ENCODE peak calls at places on chromosome 5, in seven cellular contexts. One of them, this sample, is unnamed.

GRCh38 chr5:108508976-108509375 is 127.1 kb upstream of the FBXL17 start:
- DNase-seq in omental fat pad: no peak
- DNase-seq in T-cell: no peak
- DNase-seq in NCI-H1417: no peak
- DNase-seq in skeletal muscle cell: no peak
- DNase-seq in OCI-LY7: no peak
- DNase-seq in stimulated activated CD4-positive, alpha-beta T cell treated with anti-CD3 and anti-CD28 coated beads, Interleukin-2, amount 100 ng/mL, for 48 hours: no peak
- DNase-seq in this sample: no peak

GRCh38 chr5:90479611-90480385 is 5.1 kb downstream of the POLR3G start:
- DNase-seq in omental fat pad: no peak
- DNase-seq in T-cell: no peak
- DNase-seq in NCI-H1417: no peak
- DNase-seq in skeletal muscle cell: no peak
- DNase-seq in OCI-LY7: no peak
- DNase-seq in stimulated activated CD4-positive, alpha-beta T cell treated with anti-CD3 and anti-CD28 coated beads, Interleukin-2, amount 100 ng/mL, for 48 hours: no peak
- DNase-seq in this sample: no peak

GRCh38 chr5:96633820-96634219 is 28.4 kb upstream of the CAST start:
- DNase-seq in omental fat pad: no peak
- DNase-seq in T-cell: no peak
- DNase-seq in NCI-H1417: no peak
- DNase-seq in skeletal muscle cell: no peak
- DNase-seq in OCI-LY7: no peak
- DNase-seq in stimulated activated CD4-positive, alpha-beta T cell treated with anti-CD3 and anti-CD28 coated beads, Interleukin-2, amount 100 ng/mL, for 48 hours: no peak
- DNase-seq in this sample: no peak

GRCh38 chr5:74765201-74765600 is 1.7 kb downstream of the GFM2 start:
- DNase-seq in omental fat pad: no peak
- DNase-seq in T-cell: no peak
- DNase-seq in NCI-H1417: no peak
- DNase-seq in skeletal muscle cell: no peak
- DNase-seq in OCI-LY7: no peak
- DNase-seq in stimulated activated CD4-positive, alpha-beta T cell treated with anti-CD3 and anti-CD28 coated beads, Interleukin-2, amount 100 ng/mL, for 48 hours: no peak
- DNase-seq in this sample: no peak

GRCh38 chr5:55982957-55983381 is 11.8 kb downstream of the IL6ST start:
- DNase-seq in omental fat pad: no peak
- DNase-seq in T-cell: no peak
- DNase-seq in NCI-H1417: no peak
- DNase-seq in skeletal muscle cell: no peak
- DNase-seq in OCI-LY7: no peak
- DNase-seq in stimulated activated CD4-positive, alpha-beta T cell treated with anti-CD3 and anti-CD28 coated beads, Interleukin-2, amount 100 ng/mL, for 48 hours: no peak
- DNase-seq in this sample: no peak

GRCh38 chr5:82367930-82368329 is 89.8 kb upstream of the RPS23 start:
- DNase-seq in omental fat pad: no peak
- DNase-seq in T-cell: no peak
- DNase-seq in NCI-H1417: no peak
- DNase-seq in skeletal muscle cell: no peak
- DNase-seq in OCI-LY7: no peak
- DNase-seq in stimulated activated CD4-positive, alpha-beta T cell treated with anti-CD3 and anti-CD28 coated beads, Interleukin-2, amount 100 ng/mL, for 48 hours: no peak
- DNase-seq in this sample: no peak

GRCh38 chr5:79853676-79854418 is 137.2 kb downstream of the MTX3 start:
- DNase-seq in omental fat pad: no peak
- DNase-seq in T-cell: no peak
- DNase-seq in NCI-H1417: no peak
- DNase-seq in skeletal muscle cell: no peak
- DNase-seq in OCI-LY7: no peak
- DNase-seq in stimulated activated CD4-positive, alpha-beta T cell treated with anti-CD3 and anti-CD28 coated beads, Interleukin-2, amount 100 ng/mL, for 48 hours: peak; percentile 10
- DNase-seq in this sample: no peak

GRCh38 chr5:157596449-157596848 is 20.9 kb upstream of the ADAM19 start:
- DNase-seq in omental fat pad: no peak
- DNase-seq in T-cell: no peak
- DNase-seq in NCI-H1417: no peak
- DNase-seq in skeletal muscle cell: no peak
- DNase-seq in OCI-LY7: peak; percentile 94
- DNase-seq in stimulated activated CD4-positive, alpha-beta T cell treated with anti-CD3 and anti-CD28 coated beads, Interleukin-2, amount 100 ng/mL, for 48 hours: peak; percentile 43
- DNase-seq in this sample: no peak

GRCh38 chr5:125536582-125536981 is 790.1 kb upstream of the ZNF608 start:
- DNase-seq in omental fat pad: no peak
- DNase-seq in T-cell: no peak
- DNase-seq in NCI-H1417: no peak
- DNase-seq in skeletal muscle cell: no peak
- DNase-seq in OCI-LY7: no peak
- DNase-seq in stimulated activated CD4-positive, alpha-beta T cell treated with anti-CD3 and anti-CD28 coated beads, Interleukin-2, amount 100 ng/mL, for 48 hours: no peak
- DNase-seq in this sample: no peak

GRCh38 chr5:53151713-53152458 is 42.3 kb upstream of the MOCS2 start:
- DNase-seq in omental fat pad: peak; percentile 30
- DNase-seq in T-cell: no peak
- DNase-seq in NCI-H1417: no peak
- DNase-seq in skeletal muscle cell: peak; percentile 77
- DNase-seq in OCI-LY7: no peak
- DNase-seq in stimulated activated CD4-positive, alpha-beta T cell treated with anti-CD3 and anti-CD28 coated beads, Interleukin-2, amount 100 ng/mL, for 48 hours: no peak
- DNase-seq in this sample: no peak

GRCh38 chr5:171397190-171397589 is 9.5 kb downstream of the NPM1 start:
- DNase-seq in omental fat pad: no peak
- DNase-seq in T-cell: no peak
- DNase-seq in NCI-H1417: no peak
- DNase-seq in skeletal muscle cell: no peak
- DNase-seq in OCI-LY7: no peak
- DNase-seq in stimulated activated CD4-positive, alpha-beta T cell treated with anti-CD3 and anti-CD28 coated beads, Interleukin-2, amount 100 ng/mL, for 48 hours: no peak
- DNase-seq in this sample: no peak

GRCh38 chr5:36854402-36855140 is 22.0 kb upstream of the NIPBL start:
- DNase-seq in omental fat pad: no peak
- DNase-seq in T-cell: no peak
- DNase-seq in NCI-H1417: no peak
- DNase-seq in skeletal muscle cell: no peak
- DNase-seq in OCI-LY7: no peak
- DNase-seq in stimulated activated CD4-positive, alpha-beta T cell treated with anti-CD3 and anti-CD28 coated beads, Interleukin-2, amount 100 ng/mL, for 48 hours: no peak
- DNase-seq in this sample: peak; percentile 49

GRCh38 chr5:136038635-136039034 is 9.8 kb downstream of the TGFBI start:
- DNase-seq in omental fat pad: no peak
- DNase-seq in T-cell: no peak
- DNase-seq in NCI-H1417: no peak
- DNase-seq in skeletal muscle cell: no peak
- DNase-seq in OCI-LY7: no peak
- DNase-seq in stimulated activated CD4-positive, alpha-beta T cell treated with anti-CD3 and anti-CD28 coated beads, Interleukin-2, amount 100 ng/mL, for 48 hours: no peak
- DNase-seq in this sample: no peak

GRCh38 chr5:56987171-56987570 is 35.2 kb upstream of the MIER3 start:
- DNase-seq in omental fat pad: no peak
- DNase-seq in T-cell: no peak
- DNase-seq in NCI-H1417: no peak
- DNase-seq in skeletal muscle cell: no peak
- DNase-seq in OCI-LY7: no peak
- DNase-seq in stimulated activated CD4-positive, alpha-beta T cell treated with anti-CD3 and anti-CD28 coated beads, Interleukin-2, amount 100 ng/mL, for 48 hours: no peak
- DNase-seq in this sample: no peak

GRCh38 chr5:82306151-82306550 is 28.0 kb upstream of the RPS23 start:
- DNase-seq in omental fat pad: no peak
- DNase-seq in T-cell: no peak
- DNase-seq in NCI-H1417: no peak
- DNase-seq in skeletal muscle cell: no peak
- DNase-seq in OCI-LY7: no peak
- DNase-seq in stimulated activated CD4-positive, alpha-beta T cell treated with anti-CD3 and anti-CD28 coated beads, Interleukin-2, amount 100 ng/mL, for 48 hours: no peak
- DNase-seq in this sample: no peak

GRCh38 chr5:2736872-2737271 is 14.6 kb downstream of the IRX2 start:
- DNase-seq in omental fat pad: no peak
- DNase-seq in T-cell: no peak
- DNase-seq in NCI-H1417: no peak
- DNase-seq in skeletal muscle cell: no peak
- DNase-seq in OCI-LY7: no peak
- DNase-seq in stimulated activated CD4-positive, alpha-beta T cell treated with anti-CD3 and anti-CD28 coated beads, Interleukin-2, amount 100 ng/mL, for 48 hours: no peak
- DNase-seq in this sample: no peak

GRCh38 chr5:156971415-156971814 is 8.4 kb upstream of the TIMD4 start:
- DNase-seq in omental fat pad: no peak
- DNase-seq in T-cell: no peak
- DNase-seq in NCI-H1417: no peak
- DNase-seq in skeletal muscle cell: no peak
- DNase-seq in OCI-LY7: no peak
- DNase-seq in stimulated activated CD4-positive, alpha-beta T cell treated with anti-CD3 and anti-CD28 coated beads, Interleukin-2, amount 100 ng/mL, for 48 hours: no peak
- DNase-seq in this sample: no peak

GRCh38 chr5:121630402-121630801 is 221.3 kb upstream of the FTMT start:
- DNase-seq in omental fat pad: no peak
- DNase-seq in T-cell: no peak
- DNase-seq in NCI-H1417: no peak
- DNase-seq in skeletal muscle cell: no peak
- DNase-seq in OCI-LY7: no peak
- DNase-seq in stimulated activated CD4-positive, alpha-beta T cell treated with anti-CD3 and anti-CD28 coated beads, Interleukin-2, amount 100 ng/mL, for 48 hours: no peak
- DNase-seq in this sample: no peak

GRCh38 chr5:171826132-171826531 is 40.5 kb downstream of the SMIM23 start:
- DNase-seq in omental fat pad: no peak
- DNase-seq in T-cell: no peak
- DNase-seq in NCI-H1417: no peak
- DNase-seq in skeletal muscle cell: no peak
- DNase-seq in OCI-LY7: no peak
- DNase-seq in stimulated activated CD4-positive, alpha-beta T cell treated with anti-CD3 and anti-CD28 coated beads, Interleukin-2, amount 100 ng/mL, for 48 hours: no peak
- DNase-seq in this sample: no peak

GRCh38 chr5:103428411-103428871 is 134.1 kb downstream of the NUDT12 start:
- DNase-seq in omental fat pad: no peak
- DNase-seq in T-cell: no peak
- DNase-seq in NCI-H1417: peak; percentile 24
- DNase-seq in skeletal muscle cell: no peak
- DNase-seq in OCI-LY7: no peak
- DNase-seq in stimulated activated CD4-positive, alpha-beta T cell treated with anti-CD3 and anti-CD28 coated beads, Interleukin-2, amount 100 ng/mL, for 48 hours: no peak
- DNase-seq in this sample: no peak

GRCh38 chr5:179311581-179311980 is 33.7 kb downstream of the ADAMTS2 start:
- DNase-seq in omental fat pad: no peak
- DNase-seq in T-cell: no peak
- DNase-seq in NCI-H1417: no peak
- DNase-seq in skeletal muscle cell: no peak
- DNase-seq in OCI-LY7: no peak
- DNase-seq in stimulated activated CD4-positive, alpha-beta T cell treated with anti-CD3 and anti-CD28 coated beads, Interleukin-2, amount 100 ng/mL, for 48 hours: no peak
- DNase-seq in this sample: no peak

GRCh38 chr5:154118832-154119442 is 71.6 kb upstream of the GALNT10 start:
- DNase-seq in omental fat pad: no peak
- DNase-seq in T-cell: no peak
- DNase-seq in NCI-H1417: peak; percentile 6
- DNase-seq in skeletal muscle cell: no peak
- DNase-seq in OCI-LY7: peak; percentile 33
- DNase-seq in stimulated activated CD4-positive, alpha-beta T cell treated with anti-CD3 and anti-CD28 coated beads, Interleukin-2, amount 100 ng/mL, for 48 hours: no peak
- DNase-seq in this sample: no peak

GRCh38 chr5:137563301-137563645 is 64.1 kb upstream of the SPOCK1 start:
- DNase-seq in omental fat pad: no peak
- DNase-seq in T-cell: no peak
- DNase-seq in NCI-H1417: peak; percentile 45
- DNase-seq in skeletal muscle cell: no peak
- DNase-seq in OCI-LY7: no peak
- DNase-seq in stimulated activated CD4-positive, alpha-beta T cell treated with anti-CD3 and anti-CD28 coated beads, Interleukin-2, amount 100 ng/mL, for 48 hours: no peak
- DNase-seq in this sample: no peak

GRCh38 chr5:113989913-113990305 is 372.0 kb upstream of the KCNN2 start:
- DNase-seq in omental fat pad: no peak
- DNase-seq in T-cell: no peak
- DNase-seq in NCI-H1417: no peak
- DNase-seq in skeletal muscle cell: no peak
- DNase-seq in OCI-LY7: no peak
- DNase-seq in stimulated activated CD4-positive, alpha-beta T cell treated with anti-CD3 and anti-CD28 coated beads, Interleukin-2, amount 100 ng/mL, for 48 hours: no peak
- DNase-seq in this sample: no peak

GRCh38 chr5:135462304-135462703 is 10.2 kb upstream of the TIFAB start:
- DNase-seq in omental fat pad: no peak
- DNase-seq in T-cell: peak; percentile 35
- DNase-seq in NCI-H1417: peak; percentile 53
- DNase-seq in skeletal muscle cell: no peak
- DNase-seq in OCI-LY7: peak; percentile 85
- DNase-seq in stimulated activated CD4-positive, alpha-beta T cell treated with anti-CD3 and anti-CD28 coated beads, Interleukin-2, amount 100 ng/mL, for 48 hours: peak; percentile 35
- DNase-seq in this sample: peak; percentile 90

GRCh38 chr5:55691265-55692105 is 20.6 kb downstream of the SLC38A9 start:
- DNase-seq in omental fat pad: no peak
- DNase-seq in T-cell: no peak
- DNase-seq in NCI-H1417: no peak
- DNase-seq in skeletal muscle cell: no peak
- DNase-seq in OCI-LY7: peak; percentile 64
- DNase-seq in stimulated activated CD4-positive, alpha-beta T cell treated with anti-CD3 and anti-CD28 coated beads, Interleukin-2, amount 100 ng/mL, for 48 hours: no peak
- DNase-seq in this sample: peak; percentile 36

GRCh38 chr5:138952962-138953361 is 77.8 kb upstream of the LRRTM2 start:
- DNase-seq in omental fat pad: no peak
- DNase-seq in T-cell: no peak
- DNase-seq in NCI-H1417: no peak
- DNase-seq in skeletal muscle cell: no peak
- DNase-seq in OCI-LY7: no peak
- DNase-seq in stimulated activated CD4-positive, alpha-beta T cell treated with anti-CD3 and anti-CD28 coated beads, Interleukin-2, amount 100 ng/mL, for 48 hours: no peak
- DNase-seq in this sample: no peak

GRCh38 chr5:156675402-156675801 is 174.7 kb upstream of the PPP1R2B start:
- DNase-seq in omental fat pad: no peak
- DNase-seq in T-cell: no peak
- DNase-seq in NCI-H1417: no peak
- DNase-seq in skeletal muscle cell: no peak
- DNase-seq in OCI-LY7: no peak
- DNase-seq in stimulated activated CD4-positive, alpha-beta T cell treated with anti-CD3 and anti-CD28 coated beads, Interleukin-2, amount 100 ng/mL, for 48 hours: no peak
- DNase-seq in this sample: no peak

GRCh38 chr5:178199581-178200434 is 4.5 kb upstream of the HNRNPAB start:
- DNase-seq in omental fat pad: peak; percentile 16
- DNase-seq in T-cell: no peak
- DNase-seq in NCI-H1417: no peak
- DNase-seq in skeletal muscle cell: no peak
- DNase-seq in OCI-LY7: no peak
- DNase-seq in stimulated activated CD4-positive, alpha-beta T cell treated with anti-CD3 and anti-CD28 coated beads, Interleukin-2, amount 100 ng/mL, for 48 hours: no peak
- DNase-seq in this sample: no peak

GRCh38 chr5:75964008-75964407 is 119.2 kb upstream of the SV2C start:
- DNase-seq in omental fat pad: no peak
- DNase-seq in T-cell: no peak
- DNase-seq in NCI-H1417: no peak
- DNase-seq in skeletal muscle cell: no peak
- DNase-seq in OCI-LY7: no peak
- DNase-seq in stimulated activated CD4-positive, alpha-beta T cell treated with anti-CD3 and anti-CD28 coated beads, Interleukin-2, amount 100 ng/mL, for 48 hours: no peak
- DNase-seq in this sample: no peak

GRCh38 chr5:2656186-2656585 is 95.3 kb downstream of the IRX2 start:
- DNase-seq in omental fat pad: no peak
- DNase-seq in T-cell: no peak
- DNase-seq in NCI-H1417: no peak
- DNase-seq in skeletal muscle cell: peak; percentile 15
- DNase-seq in OCI-LY7: no peak
- DNase-seq in stimulated activated CD4-positive, alpha-beta T cell treated with anti-CD3 and anti-CD28 coated beads, Interleukin-2, amount 100 ng/mL, for 48 hours: no peak
- DNase-seq in this sample: no peak

GRCh38 chr5:169702726-169703481 is 65.8 kb downstream of the DOCK2 start:
- DNase-seq in omental fat pad: no peak
- DNase-seq in T-cell: no peak
- DNase-seq in NCI-H1417: no peak
- DNase-seq in skeletal muscle cell: peak; percentile 33
- DNase-seq in OCI-LY7: peak; percentile 15
- DNase-seq in stimulated activated CD4-positive, alpha-beta T cell treated with anti-CD3 and anti-CD28 coated beads, Interleukin-2, amount 100 ng/mL, for 48 hours: peak; percentile 10
- DNase-seq in this sample: no peak

GRCh38 chr5:140575309-140575708 is 10.7 kb downstream of the SLC35A4 start:
- DNase-seq in omental fat pad: no peak
- DNase-seq in T-cell: no peak
- DNase-seq in NCI-H1417: no peak
- DNase-seq in skeletal muscle cell: no peak
- DNase-seq in OCI-LY7: no peak
- DNase-seq in stimulated activated CD4-positive, alpha-beta T cell treated with anti-CD3 and anti-CD28 coated beads, Interleukin-2, amount 100 ng/mL, for 48 hours: no peak
- DNase-seq in this sample: peak; percentile 64

GRCh38 chr5:40834849-40835787 is at the start of gene RPL37:
- DNase-seq in omental fat pad: peak; percentile 55
- DNase-seq in T-cell: peak; percentile 84
- DNase-seq in NCI-H1417: peak; percentile 93
- DNase-seq in skeletal muscle cell: peak; percentile 94
- DNase-seq in OCI-LY7: peak; percentile 97
- DNase-seq in stimulated activated CD4-positive, alpha-beta T cell treated with anti-CD3 and anti-CD28 coated beads, Interleukin-2, amount 100 ng/mL, for 48 hours: peak; percentile 83
- DNase-seq in this sample: peak; percentile 90

GRCh38 chr5:148746826-148747535 is 79.4 kb upstream of the ADRB2 start:
- DNase-seq in omental fat pad: no peak
- DNase-seq in T-cell: no peak
- DNase-seq in NCI-H1417: no peak
- DNase-seq in skeletal muscle cell: no peak
- DNase-seq in OCI-LY7: peak; percentile 24
- DNase-seq in stimulated activated CD4-positive, alpha-beta T cell treated with anti-CD3 and anti-CD28 coated beads, Interleukin-2, amount 100 ng/mL, for 48 hours: no peak
- DNase-seq in this sample: no peak

This sample was measured in H7.